ENCODE peak calls at places on chromosomes 7 and 10, in ten cellular contexts. N, A, O, Z, S, K, I, L, T and G are unnamed samples.

GRCh38 chr10:110567201-110568054 is at the start of gene SMC3:
- DNase-seq in N (peak; percentile 90), A (peak; percentile 95), O (peak; percentile 91), Z (peak; percentile 90), S (peak; percentile 98), K (peak; percentile 85), I (peak; percentile 93), L (peak; percentile 86), T (peak; percentile 80), G (peak; percentile 95)

GRCh38 chr10:129467346-129468119 is 492 bp downstream of the MGMT start:
- DNase-seq in N (no peak), A (no peak), O (no peak), Z (no peak), S (no peak), K (no peak), I (no peak), L (no peak), T (no peak), G (no peak)

GRCh38 chr7:83161851-83162401 is 758 bp downstream of the PCLO start:
- DNase-seq in N (no peak), A (no peak), O (no peak), Z (no peak), S (no peak), K (no peak), I (no peak), L (no peak), T (no peak), G (no peak)

GRCh38 chr7:134799387-134799786 is 20.0 kb downstream of the CALD1 start:
- DNase-seq in N (no peak), A (no peak), O (no peak), Z (no peak), S (no peak), K (no peak), I (no peak), L (no peak), T (no peak), G (no peak)

GRCh38 chr10:104479906-104480579 is 126.4 kb downstream of the CFAP58 start:
- DNase-seq in N (no peak), A (peak; percentile 69), O (no peak), Z (no peak), S (no peak), K (no peak), I (no peak), L (no peak), T (no peak), G (no peak)

GRCh38 chr10:130999376-131000202 is 311.9 kb downstream of the TCERG1L start:
- DNase-seq in N (no peak), A (no peak), O (no peak), Z (no peak), S (no peak), K (no peak), I (no peak), L (no peak), T (no peak), G (no peak)

GRCh38 chr10:123516291-123516690 is 149.9 kb upstream of the GPR26 start:
- DNase-seq in N (no peak), A (no peak), O (no peak), Z (no peak), S (no peak), K (no peak), I (no peak), L (no peak), T (no peak), G (no peak)

GRCh38 chr7:44141221-44141850 is at the start of gene MYL7:
- DNase-seq in N (no peak), A (peak; percentile 29), O (no peak), Z (no peak), S (no peak), K (no peak), I (no peak), L (no peak), T (no peak), G (no peak)

GRCh38 chr7:158569858-158570239 is 17.8 kb downstream of the PTPRN2 start:
- DNase-seq in N (no peak), A (no peak), O (no peak), Z (no peak), S (no peak), K (no peak), I (no peak), L (no peak), T (no peak), G (no peak)

GRCh38 chr7:39428221-39428620 is 138.0 kb upstream of the YAE1 start:
- DNase-seq in N (no peak), A (no peak), O (no peak), Z (no peak), S (peak; percentile 64), K (no peak), I (no peak), L (no peak), T (no peak), G (no peak)

GRCh38 chr10:4596951-4597350 is 229.1 kb upstream of the AKR1E2 start:
- DNase-seq in N (no peak), A (no peak), O (no peak), Z (no peak), S (peak; percentile 11), K (no peak), I (no peak), L (no peak), T (no peak), G (no peak)

GRCh38 chr7:1669954-1670893 is at the start of gene ELFN1:
- DNase-seq in N (peak; percentile 88), A (peak; percentile 33), O (no peak), Z (no peak), S (no peak), K (no peak), I (no peak), L (no peak), T (no peak), G (no peak)

GRCh38 chr7:140863867-140864266 is 60.9 kb downstream of the BRAF start:
- DNase-seq in N (no peak), A (no peak), O (no peak), Z (no peak), S (no peak), K (no peak), I (no peak), L (no peak), T (no peak), G (no peak)

GRCh38 chr7:121160150-121161008 is 168.4 kb upstream of the WNT16 start:
- DNase-seq in N (no peak), A (no peak), O (no peak), Z (no peak), S (no peak), K (no peak), I (no peak), L (no peak), T (no peak), G (no peak)

GRCh38 chr10:61478621-61479312 is 25.6 kb upstream of the TMEM26 start:
- DNase-seq in N (no peak), A (no peak), O (no peak), Z (no peak), S (no peak), K (no peak), I (no peak), L (no peak), T (no peak), G (no peak)

GRCh38 chr7:132075573-132075972 is 500.7 kb downstream of the PLXNA4 start:
- DNase-seq in N (peak; percentile 38), A (no peak), O (no peak), Z (no peak), S (no peak), K (no peak), I (peak; percentile 15), L (no peak), T (no peak), G (no peak)

GRCh38 chr10:70255329-70256299 is 22.4 kb upstream of the PPA1 start:
- DNase-seq in N (peak; percentile 32), A (no peak), O (no peak), Z (no peak), S (no peak), K (no peak), I (no peak), L (no peak), T (no peak), G (peak; percentile 47)

GRCh38 chr7:51186531-51186930 is 130.1 kb downstream of the COBL start:
- DNase-seq in N (no peak), A (no peak), O (no peak), Z (no peak), S (no peak), K (no peak), I (no peak), L (no peak), T (no peak), G (no peak)

GRCh38 chr7:131302453-131302852 is 25.2 kb upstream of the MKLN1 start:
- DNase-seq in N (no peak), A (no peak), O (no peak), Z (no peak), S (no peak), K (no peak), I (no peak), L (no peak), T (no peak), G (no peak)

GRCh38 chr10:99080275-99080816 is 155.3 kb downstream of the HPSE2 start:
- DNase-seq in N (no peak), A (no peak), O (no peak), Z (no peak), S (no peak), K (no peak), I (no peak), L (no peak), T (no peak), G (no peak)

GRCh38 chr10:110356628-110357245 is 52.0 kb upstream of the SMNDC1 start:
- DNase-seq in N (peak; percentile 56), A (no peak), O (peak; percentile 39), Z (no peak), S (no peak), K (peak; percentile 39), I (no peak), L (peak; percentile 60), T (no peak), G (peak; percentile 95)

GRCh38 chr7:21543528-21544302 is 876 bp downstream of the DNAH11 start:
- DNase-seq in N (peak; percentile 26), A (no peak), O (no peak), Z (no peak), S (no peak), K (no peak), I (no peak), L (no peak), T (no peak), G (peak; percentile 7)

GRCh38 chr7:134927723-134928122 is 58.6 kb upstream of the AGBL3 start:
- DNase-seq in N (no peak), A (no peak), O (no peak), Z (no peak), S (no peak), K (no peak), I (no peak), L (no peak), T (no peak), G (no peak)

GRCh38 chr10:90591629-90592028 is 266.2 kb downstream of the HTR7 start:
- DNase-seq in N (no peak), A (no peak), O (no peak), Z (no peak), S (no peak), K (no peak), I (no peak), L (no peak), T (no peak), G (no peak)

GRCh38 chr10:80590585-80591125 is 53.0 kb downstream of the SH2D4B start:
- DNase-seq in N (no peak), A (no peak), O (no peak), Z (no peak), S (no peak), K (no peak), I (no peak), L (no peak), T (no peak), G (no peak)

GRCh38 chr10:110629680-110630191 is 14.4 kb upstream of the RBM20 start:
- DNase-seq in N (no peak), A (no peak), O (peak; percentile 62), Z (no peak), S (peak; percentile 76), K (no peak), I (no peak), L (no peak), T (no peak), G (peak; percentile 77)

GRCh38 chr7:30888783-30889182 is 22.9 kb upstream of the AQP1 start:
- DNase-seq in N (no peak), A (peak; percentile 76), O (peak; percentile 66), Z (peak; percentile 41), S (peak; percentile 83), K (no peak), I (no peak), L (no peak), T (no peak), G (no peak)

GRCh38 chr10:93152136-93152535 is 78.4 kb downstream of the CYP26A1 start:
- DNase-seq in N (no peak), A (no peak), O (no peak), Z (no peak), S (peak; percentile 79), K (no peak), I (no peak), L (no peak), T (no peak), G (peak; percentile 5)